ENCODE peak calls at places on chromosome 14, in eight cellular contexts. I is activated CD8-positive, alpha-beta memory T cell treated with anti-CD3 and anti-CD28 coated beads for 4 hours; Q is adipocyte; X is NCI-H1436; O is stimulated activated CD8-positive, alpha-beta memory T cell treated with anti-CD3 and anti-CD28 coated beads, Interleukin-7, amount 100 ng/mL, for 4 hours; N is kidney tubule cell; R is activated T-helper 1 cell treated with anti-CD3 and anti-CD28 coated beads, Interleukin-12 subunit alpha, Interleukin-12 subunit beta, Interleukin-2, Interleukin-4 antibody, amounts not matched to agents 30 ng/mL and 10 ng/mL and 1 ng/mL, durations not matched to agents 14 hours and 24 hours and 36 hours; H is A549. P is an unnamed sample.
A peak's percentile ranks its signal among the peaks of the same experiment; 100 is the strongest.

GRCh38 chr14:102116361-102117180 is 23.1 kb upstream of the WDR20 start:
- DNase-seq in I (no peak), Q (no peak), X (no peak), O (no peak), N (no peak), R (no peak), H (no peak), P (no peak)

GRCh38 chr14:25007832-25008231 is 42.1 kb downstream of the STXBP6 start:
- DNase-seq in I (no peak), Q (no peak), X (no peak), O (no peak), N (peak; percentile 7), R (no peak), H (peak; percentile 3), P (no peak)

GRCh38 chr14:53237488-53237887 is 84.4 kb upstream of the DDHD1 start:
- DNase-seq in I (no peak), Q (no peak), X (no peak), O (no peak), N (no peak), R (no peak), H (no peak), P (no peak)

GRCh38 chr14:49975799-49976198 is 82.9 kb downstream of the ARF6 start:
- DNase-seq in I (no peak), Q (no peak), X (no peak), O (no peak), N (peak; percentile 84), R (no peak), H (peak; percentile 60), P (no peak)

GRCh38 chr14:23725980-23726746 is 90.0 kb downstream of the DHRS2 start:
- DNase-seq in I (no peak), Q (no peak), X (no peak), O (no peak), N (peak; percentile 9), R (no peak), H (no peak), P (no peak)

GRCh38 chr14:103527408-103528157 is 1.4 kb upstream of the TRMT61A start:
- DNase-seq in I (no peak), Q (no peak), X (peak; percentile 18), O (no peak), N (peak; percentile 85), R (no peak), H (no peak), P (no peak)

GRCh38 chr14:103385994-103386491 is 828 bp downstream of the MARK3 start:
- DNase-seq in I (peak; percentile 4), Q (peak; percentile 78), X (no peak), O (peak; percentile 6), N (peak; percentile 72), R (peak; percentile 24), H (no peak), P (peak; percentile 72)

GRCh38 chr14:95273041-95273978 is 46.4 kb downstream of the CLMN start:
- DNase-seq in I (no peak), Q (no peak), X (no peak), O (no peak), N (no peak), R (no peak), H (no peak), P (no peak)

GRCh38 chr14:90551733-90552464 is 155.1 kb downstream of the CALM1 start:
- DNase-seq in I (no peak), Q (no peak), X (no peak), O (no peak), N (no peak), R (no peak), H (no peak), P (no peak)

GRCh38 chr14:56379956-56380355 is 199.6 kb upstream of the TMEM260 start:
- DNase-seq in I (no peak), Q (peak; percentile 40), X (no peak), O (no peak), N (no peak), R (no peak), H (no peak), P (no peak)

GRCh38 chr14:55107766-55108554 is 21.1 kb upstream of the LGALS3 start:
- DNase-seq in I (no peak), Q (peak; percentile 97), X (no peak), O (peak; percentile 19), N (peak; percentile 91), R (no peak), H (peak; percentile 82), P (no peak)

GRCh38 chr14:23362200-23362599 is 2.8 kb downstream of the EFS start:
- DNase-seq in I (no peak), Q (peak; percentile 40), X (no peak), O (no peak), N (peak; percentile 31), R (no peak), H (peak; percentile 21), P (no peak)

GRCh38 chr14:78618379-78618778 is 448.2 kb downstream of the NRXN3 start:
- DNase-seq in I (no peak), Q (no peak), X (no peak), O (no peak), N (no peak), R (no peak), H (no peak), P (peak; percentile 30)

GRCh38 chr14:55819610-55820304 is 239.8 kb downstream of the KTN1 start:
- DNase-seq in I (no peak), Q (no peak), X (no peak), O (no peak), N (peak; percentile 38), R (no peak), H (no peak), P (no peak)

GRCh38 chr14:90253826-90254225 is 2.5 kb upstream of the PSMC1 start:
- DNase-seq in I (no peak), Q (no peak), X (no peak), O (no peak), N (no peak), R (no peak), H (no peak), P (no peak)

GRCh38 chr14:70640938-70641547 is 673 bp upstream of the TTC9 start:
- DNase-seq in I (no peak), Q (no peak), X (peak; percentile 42), O (peak; percentile 26), N (peak; percentile 91), R (peak; percentile 37), H (peak; percentile 47), P (peak; percentile 80)

GRCh38 chr14:54637829-54638446 is 71.0 kb downstream of the SAMD4A start:
- DNase-seq in I (no peak), Q (peak; percentile 84), X (no peak), O (no peak), N (peak; percentile 32), R (no peak), H (peak; percentile 24), P (no peak)

GRCh38 chr14:38285962-38286361 is 30.1 kb upstream of the CLEC14A start:
- DNase-seq in I (no peak), Q (no peak), X (no peak), O (no peak), N (no peak), R (no peak), H (no peak), P (no peak)

GRCh38 chr14:92646952-92647461 is 101.4 kb downstream of the LGMN start:
- DNase-seq in I (no peak), Q (peak; percentile 78), X (no peak), O (no peak), N (peak; percentile 13), R (no peak), H (peak; percentile 16), P (no peak)

GRCh38 chr14:55889124-55889523 is 229.1 kb upstream of the PELI2 start:
- DNase-seq in I (no peak), Q (no peak), X (no peak), O (no peak), N (peak; percentile 30), R (no peak), H (peak; percentile 72), P (no peak)

GRCh38 chr14:59251811-59252771 is 63.6 kb downstream of the DAAM1 start:
- DNase-seq in I (no peak), Q (no peak), X (no peak), O (no peak), N (peak; percentile 62), R (no peak), H (no peak), P (peak; percentile 39)

GRCh38 chr14:64541971-64542838 is 1.7 kb downstream of the HSPA2 start:
- DNase-seq in I (no peak), Q (no peak), X (no peak), O (no peak), N (no peak), R (no peak), H (no peak), P (peak; percentile 72)

GRCh38 chr14:74712499-74713394 is at the start of the genes AREL1 and FCF1:
- DNase-seq in I (peak; percentile 59), Q (peak; percentile 98), X (no peak), O (peak; percentile 67), N (peak; percentile 87), R (peak; percentile 83), H (peak; percentile 89), P (peak; percentile 93)

GRCh38 chr14:89165189-89165809 is 251.7 kb downstream of the FOXN3 start:
- DNase-seq in I (no peak), Q (no peak), X (no peak), O (no peak), N (no peak), R (no peak), H (no peak), P (no peak)

GRCh38 chr14:61250063-61250462 is 31.1 kb downstream of the TMEM30B start:
- DNase-seq in I (no peak), Q (no peak), X (no peak), O (no peak), N (no peak), R (no peak), H (no peak), P (no peak)

GRCh38 chr14:105146181-105146975 is 22.2 kb downstream of the JAG2 start:
- DNase-seq in I (no peak), Q (no peak), X (no peak), O (no peak), N (no peak), R (no peak), H (no peak), P (no peak)

GRCh38 chr14:40983604-40984003 is 623.1 kb upstream of the LRFN5 start:
- DNase-seq in I (no peak), Q (no peak), X (no peak), O (no peak), N (no peak), R (no peak), H (no peak), P (no peak)

GRCh38 chr14:55832122-55832911 is 252.3 kb downstream of the KTN1 start:
- DNase-seq in I (no peak), Q (peak; percentile 37), X (no peak), O (no peak), N (peak; percentile 93), R (no peak), H (peak; percentile 89), P (no peak)

GRCh38 chr14:64421166-64421565 is 33.0 kb downstream of the MTHFD1 start:
- DNase-seq in I (no peak), Q (peak; percentile 89), X (no peak), O (no peak), N (peak; percentile 41), R (no peak), H (peak; percentile 4), P (no peak)

GRCh38 chr14:21915814-21916213 is 242.2 kb upstream of the OR4E1 start:
- DNase-seq in I (no peak), Q (no peak), X (no peak), O (no peak), N (peak; percentile 72), R (no peak), H (peak; percentile 78), P (no peak)

GRCh38 chr14:73253323-73253610 is 16.0 kb downstream of the PAPLN start:
- DNase-seq in I (no peak), Q (no peak), X (no peak), O (no peak), N (no peak), R (no peak), H (no peak), P (no peak)

GRCh38 chr14:52522033-52522432 is 30.3 kb downstream of the TXNDC16 start:
- DNase-seq in I (no peak), Q (no peak), X (no peak), O (no peak), N (no peak), R (no peak), H (no peak), P (no peak)

GRCh38 chr14:71776463-71777359 is 155.5 kb upstream of the RGS6 start:
- DNase-seq in I (no peak), Q (no peak), X (no peak), O (no peak), N (no peak), R (no peak), H (no peak), P (peak; percentile 70)

GRCh38 chr14:89339579-89339978 is 77.5 kb downstream of the FOXN3 start:
- DNase-seq in I (no peak), Q (no peak), X (no peak), O (no peak), N (no peak), R (no peak), H (no peak), P (no peak)